ENCODE peak calls at places on chromosomes 5 and 9, in six cellular contexts. E is stimulated activated CD8-positive, alpha-beta memory T cell treated with anti-CD3 and anti-CD28 coated beads, Interleukin-12 subunit alpha, Interleukin-12 subunit beta, amount 100 ng/mL, for 1 hour; U is NCI-H446 treated with DMSO at 0.1 percent for 48 hours; G is renal cortical epithelial cell; R is stimulated activated CD4-positive, alpha-beta T cell treated with anti-CD3 and anti-CD28 coated beads, Interleukin-15, amount 100 ng/mL, for 1 hour; D is Kasumi-1. N is an unnamed sample.

GRCh38 chr5:71938886-71939285 is 168.4 kb upstream of the MAP1B start:
- DNase-seq in U (no peak), G (peak), R (no peak), E (no peak), D (no peak), N (no peak)

GRCh38 chr9:95731876-95732275 is 143.6 kb upstream of the ERCC6L2 start:
- DNase-seq in U (no peak), E (no peak), G (no peak), D (no peak), R (no peak), N (no peak)

GRCh38 chr5:34666392-34667080 is 10.4 kb downstream of the RAI14 start:
- DNase-seq in R (no peak), D (no peak), U (no peak), G (no peak), E (no peak), N (no peak)

GRCh38 chr9:85610074-85610855 is 131.5 kb downstream of the AGTPBP1 start:
- DNase-seq in R (no peak), D (peak), E (no peak), U (peak), G (peak), N (peak)

GRCh38 chr9:136187197-136187596 is 17.7 kb downstream of the LHX3 start:
- DNase-seq in U (no peak), E (no peak), G (no peak), R (no peak), D (no peak), N (no peak)

GRCh38 chr5:9148242-9148641 is 397.6 kb downstream of the SEMA5A start:
- DNase-seq in R (no peak), D (no peak), U (no peak), G (peak), E (no peak), N (no peak)

GRCh38 chr5:32068561-32068960 is 105.6 kb downstream of the GOLPH3 start:
- DNase-seq in D (no peak), R (no peak), E (no peak), G (no peak), U (no peak), N (no peak)

GRCh38 chr9:137320555-137321384 is 18.7 kb upstream of the NRARP start:
- DNase-seq in E (no peak), R (no peak), D (peak), G (no peak), U (no peak), N (no peak)

GRCh38 chr5:81826128-81826527 is 75.2 kb upstream of the SSBP2 start:
- DNase-seq in U (no peak), D (no peak), E (no peak), R (no peak), G (no peak), N (no peak)

GRCh38 chr5:93279292-93279974 is 301.6 kb downstream of the NR2F1-AS1 start:
- DNase-seq in R (no peak), G (no peak), E (no peak), U (no peak), D (no peak), N (no peak)

GRCh38 chr5:31435730-31436129 is 96.2 kb downstream of the DROSHA start:
- DNase-seq in E (no peak), U (no peak), G (peak), D (no peak), R (no peak), N (no peak)

GRCh38 chr5:31725996-31726395 is 87.1 kb downstream of the PDZD2 start:
- DNase-seq in G (no peak), U (no peak), R (no peak), D (no peak), E (no peak), N (no peak)

GRCh38 chr9:136551401-136552116 is 5.7 kb upstream of the NOTCH1 start:
- DNase-seq in R (no peak), G (peak), E (no peak), U (no peak), D (no peak), N (no peak)